ENCODE peak calls at places on chromosomes 5 and 9, in four cellular contexts. One of them, this sample, is unnamed.

GRCh38 chr5:76389513-76390154 is 13.5 kb upstream of the IQGAP2 start:
- DNase-seq in CD4-positive, alpha-beta memory T cell: no peak
- DNase-seq in skeletal muscle cell: no peak
- DNase-seq in PC-9: no peak
- DNase-seq in this sample: no peak

GRCh38 chr5:94241288-94241651 is 377.1 kb downstream of the KIAA0825 start:
- DNase-seq in skeletal muscle cell: no peak
- DNase-seq in PC-9: peak; percentile 53
- DNase-seq in CD4-positive, alpha-beta memory T cell: no peak
- DNase-seq in this sample: no peak

GRCh38 chr5:76849767-76850291 is at the start of gene S100Z:
- DNase-seq in CD4-positive, alpha-beta memory T cell: peak; percentile 37
- DNase-seq in skeletal muscle cell: no peak
- DNase-seq in PC-9: no peak
- DNase-seq in this sample: peak; percentile 99

GRCh38 chr5:172361566-172362238 is 78.1 kb upstream of the UBTD2 start:
- DNase-seq in PC-9: peak; percentile 98
- DNase-seq in skeletal muscle cell: peak; percentile 98
- DNase-seq in CD4-positive, alpha-beta memory T cell: no peak
- DNase-seq in this sample: no peak

GRCh38 chr9:86733929-86734328 is 213.4 kb downstream of the GAS1 start:
- DNase-seq in PC-9: no peak
- DNase-seq in CD4-positive, alpha-beta memory T cell: no peak
- DNase-seq in skeletal muscle cell: no peak
- DNase-seq in this sample: no peak

GRCh38 chr9:13532407-13532806 is 252.9 kb upstream of the MPDZ start:
- DNase-seq in CD4-positive, alpha-beta memory T cell: no peak
- DNase-seq in skeletal muscle cell: no peak
- DNase-seq in PC-9: no peak
- DNase-seq in this sample: no peak

GRCh38 chr9:130172161-130172857 is at the start of gene NCS1:
- DNase-seq in CD4-positive, alpha-beta memory T cell: peak; percentile 22
- DNase-seq in PC-9: no peak
- DNase-seq in skeletal muscle cell: peak; percentile 35
- DNase-seq in this sample: no peak

GRCh38 chr5:15574806-15575205 is 74.8 kb downstream of the FBXL7 start:
- DNase-seq in PC-9: no peak
- DNase-seq in skeletal muscle cell: peak; percentile 32
- DNase-seq in CD4-positive, alpha-beta memory T cell: no peak
- DNase-seq in this sample: no peak

GRCh38 chr5:155728857-155729683 is 597.9 kb upstream of the SGCD start:
- DNase-seq in PC-9: no peak
- DNase-seq in CD4-positive, alpha-beta memory T cell: no peak
- DNase-seq in skeletal muscle cell: no peak
- DNase-seq in this sample: no peak

GRCh38 chr5:73233461-73234151 is 60.6 kb downstream of the TMEM174 start:
- DNase-seq in PC-9: no peak
- DNase-seq in skeletal muscle cell: no peak
- DNase-seq in CD4-positive, alpha-beta memory T cell: peak; percentile 7
- DNase-seq in this sample: no peak

GRCh38 chr5:128553747-128554146 is 15.7 kb upstream of the FBN2 start:
- DNase-seq in skeletal muscle cell: no peak
- DNase-seq in PC-9: no peak
- DNase-seq in CD4-positive, alpha-beta memory T cell: no peak
- DNase-seq in this sample: no peak

GRCh38 chr5:100142607-100143006 is 392.6 kb upstream of the FAM174A start:
- DNase-seq in CD4-positive, alpha-beta memory T cell: no peak
- DNase-seq in skeletal muscle cell: no peak
- DNase-seq in PC-9: no peak
- DNase-seq in this sample: no peak

GRCh38 chr9:96136992-96137665 is 164.8 kb downstream of the HSD17B3 start:
- DNase-seq in PC-9: no peak
- DNase-seq in CD4-positive, alpha-beta memory T cell: no peak
- DNase-seq in skeletal muscle cell: no peak
- DNase-seq in this sample: no peak

GRCh38 chr5:42950466-42951168 is 89.5 kb downstream of the ANXA2R start:
- DNase-seq in PC-9: peak; percentile 100
- DNase-seq in CD4-positive, alpha-beta memory T cell: peak; percentile 61
- DNase-seq in skeletal muscle cell: peak; percentile 99
- DNase-seq in this sample: no peak

GRCh38 chr5:158992104-158992740 is 107.5 kb downstream of the EBF1 start:
- DNase-seq in skeletal muscle cell: peak; percentile 90
- DNase-seq in PC-9: no peak
- DNase-seq in CD4-positive, alpha-beta memory T cell: no peak
- DNase-seq in this sample: no peak

GRCh38 chr9:89361031-89361430 is 42.7 kb downstream of the SECISBP2 start:
- DNase-seq in CD4-positive, alpha-beta memory T cell: no peak
- DNase-seq in skeletal muscle cell: no peak
- DNase-seq in PC-9: no peak
- DNase-seq in this sample: no peak

GRCh38 chr9:133714606-133715294 is 23.4 kb downstream of the SARDH start:
- DNase-seq in skeletal muscle cell: peak; percentile 81
- DNase-seq in CD4-positive, alpha-beta memory T cell: no peak
- DNase-seq in PC-9: no peak
- DNase-seq in this sample: no peak

GRCh38 chr9:38313421-38313820 is 79.1 kb upstream of the ALDH1B1 start:
- DNase-seq in skeletal muscle cell: no peak
- DNase-seq in PC-9: no peak
- DNase-seq in CD4-positive, alpha-beta memory T cell: no peak
- DNase-seq in this sample: no peak

GRCh38 chr9:91276513-91276912 is 85.2 kb downstream of the AUH start:
- DNase-seq in CD4-positive, alpha-beta memory T cell: no peak
- DNase-seq in skeletal muscle cell: no peak
- DNase-seq in PC-9: no peak
- DNase-seq in this sample: no peak

GRCh38 chr9:87564111-87564510 is 66.4 kb downstream of the DAPK1 start:
- DNase-seq in PC-9: peak; percentile 57
- DNase-seq in skeletal muscle cell: no peak
- DNase-seq in CD4-positive, alpha-beta memory T cell: no peak
- DNase-seq in this sample: no peak

GRCh38 chr9:125932012-125932411 is 184.8 kb downstream of the PBX3 start:
- DNase-seq in CD4-positive, alpha-beta memory T cell: no peak
- DNase-seq in skeletal muscle cell: peak; percentile 94
- DNase-seq in PC-9: no peak
- DNase-seq in this sample: no peak

GRCh38 chr9:91433180-91433579 is 9.5 kb upstream of the NFIL3 start:
- DNase-seq in PC-9: peak; percentile 96
- DNase-seq in skeletal muscle cell: peak; percentile 89
- DNase-seq in CD4-positive, alpha-beta memory T cell: no peak
- DNase-seq in this sample: peak; percentile 58

GRCh38 chr9:98995059-98995665 is 51.5 kb downstream of the COL15A1 start:
- DNase-seq in skeletal muscle cell: no peak
- DNase-seq in CD4-positive, alpha-beta memory T cell: no peak
- DNase-seq in PC-9: no peak
- DNase-seq in this sample: no peak

GRCh38 chr5:74555991-74556390 is 84.5 kb downstream of the ENC1 start:
- DNase-seq in skeletal muscle cell: no peak
- DNase-seq in PC-9: no peak
- DNase-seq in CD4-positive, alpha-beta memory T cell: no peak
- DNase-seq in this sample: no peak

GRCh38 chr9:131525643-131526565 is 5.2 kb downstream of the UCK1 start:
- DNase-seq in PC-9: no peak
- DNase-seq in CD4-positive, alpha-beta memory T cell: no peak
- DNase-seq in skeletal muscle cell: no peak
- DNase-seq in this sample: no peak

GRCh38 chr5:72283358-72283757 is 36.7 kb downstream of the MRPS27 start:
- DNase-seq in CD4-positive, alpha-beta memory T cell: no peak
- DNase-seq in PC-9: no peak
- DNase-seq in skeletal muscle cell: no peak
- DNase-seq in this sample: no peak

GRCh38 chr9:110130791-110131416 is 77.1 kb downstream of the C9orf152 start:
- DNase-seq in CD4-positive, alpha-beta memory T cell: no peak
- DNase-seq in skeletal muscle cell: no peak
- DNase-seq in PC-9: peak; percentile 68
- DNase-seq in this sample: no peak
- H3K4me3 ChIP-seq in CD4-positive, alpha-beta memory T cell: no peak overlapping the region
- H3K4me3 ChIP-seq in skeletal muscle cell: no peak overlapping the region
- H3K4me3 ChIP-seq in PC-9: no peak overlapping the region
- H3K4me3 ChIP-seq in this sample: no peak overlapping the region

GRCh38 chr9:127838375-127839078 is 15.9 kb downstream of the ENG start:
- DNase-seq in CD4-positive, alpha-beta memory T cell: no peak
- DNase-seq in PC-9: peak; percentile 78
- DNase-seq in skeletal muscle cell: peak; percentile 82
- DNase-seq in this sample: no peak
- H3K4me3 ChIP-seq in CD4-positive, alpha-beta memory T cell: no peak overlapping the region
- H3K4me3 ChIP-seq in PC-9: peak overlapping the region; percentile 47
- H3K4me3 ChIP-seq in skeletal muscle cell: no peak overlapping the region
- H3K4me3 ChIP-seq in this sample: no peak overlapping the region

GRCh38 chr9:4661165-4662095 is 664 bp upstream of the PLPP6 start:
- DNase-seq in CD4-positive, alpha-beta memory T cell: no peak
- DNase-seq in skeletal muscle cell: no peak
- DNase-seq in PC-9: peak; percentile 35
- DNase-seq in this sample: no peak
- H3K4me3 ChIP-seq in CD4-positive, alpha-beta memory T cell: peak overlapping the region; percentile 83
- H3K4me3 ChIP-seq in skeletal muscle cell: peak overlapping the region; percentile 75
- H3K4me3 ChIP-seq in PC-9: peak overlapping the region; percentile 77
- H3K4me3 ChIP-seq in this sample: peak overlapping the region; percentile 54

DNA sequence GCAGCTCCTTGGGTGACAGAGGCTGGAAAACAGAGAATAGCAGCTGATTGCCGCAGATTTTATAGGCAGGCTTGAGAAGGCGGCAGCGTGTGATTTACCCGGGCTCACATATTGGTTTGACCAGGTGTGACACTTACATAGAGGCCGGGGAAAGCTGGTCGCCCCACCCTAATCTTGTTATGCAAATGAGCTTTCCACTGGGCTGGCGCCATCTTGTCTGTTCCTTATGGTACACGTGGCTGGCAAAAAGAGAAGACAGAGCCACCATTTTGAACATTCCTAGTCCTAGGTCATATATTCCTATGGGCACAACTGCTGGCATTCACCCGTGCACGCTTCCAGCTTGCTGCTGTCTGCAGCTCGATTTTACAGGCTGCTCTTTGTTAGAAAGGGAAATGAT is 11.3 kb upstream of the SPZ1 start:
- DNase-seq in PC-9: no peak
- DNase-seq in skeletal muscle cell: no peak
- DNase-seq in CD4-positive, alpha-beta memory T cell: no peak
- DNase-seq in this sample: no peak
- H3K4me3 ChIP-seq in PC-9: no peak overlapping the region
- H3K4me3 ChIP-seq in skeletal muscle cell: no peak overlapping the region
- H3K4me3 ChIP-seq in CD4-positive, alpha-beta memory T cell: no peak overlapping the region
- H3K4me3 ChIP-seq in this sample: no peak overlapping the region

This sample was measured in Jurkat, Clone E6-1.